ENCODE peak calls at places on chromosomes 2 and 18, in eight cellular contexts. H is progenitor cell of endocrine pancreas, D is EH, Q is H54, K is prostate gland, G is fibroblast of gingiva, W is GM12865, A is kidney tubule cell. P is an unnamed sample.

GRCh38 chr2:231925303-231926179 is 655 bp downstream of the NPPC start:
- DNase-seq in A (peak), G (peak), Q (peak), W (peak), H (peak), K (peak), D (peak), P (no peak)

GRCh38 chr18:2657043-2657512 is 1.6 kb downstream of the SMCHD1 start:
- DNase-seq in W (no peak), G (no peak), D (no peak), H (no peak), Q (no peak), K (no peak), A (no peak), P (no peak)

GRCh38 chr2:28398101-28398834 is 5.6 kb downstream of the FOSL2 start:
- DNase-seq in D (peak), K (no peak), Q (no peak), W (no peak), H (no peak), A (peak), G (peak), P (no peak)

GRCh38 chr2:161415467-161416293 is 417 bp upstream of the TBR1 start:
- DNase-seq in W (no peak), G (no peak), A (no peak), D (no peak), Q (no peak), H (no peak), K (no peak), P (peak)

GRCh38 chr2:172496096-172496709 is 59.7 kb upstream of the PDK1 start:
- DNase-seq in A (no peak), G (no peak), Q (no peak), W (no peak), K (no peak), H (no peak), D (no peak), P (no peak)

GRCh38 chr2:176126929-176127768 is 2.4 kb upstream of the HOXD8 start:
- DNase-seq in K (peak), H (no peak), D (peak), G (peak), A (peak), Q (no peak), W (peak), P (peak)

GRCh38 chr2:205520311-205520710 is 162.0 kb upstream of the NRP2 start:
- DNase-seq in Q (no peak), D (no peak), W (no peak), K (no peak), G (no peak), A (no peak), H (no peak), P (no peak)

GRCh38 chr2:215843579-215843978 is 169.8 kb downstream of the MREG start:
- DNase-seq in H (no peak), D (peak), A (peak), Q (peak), G (peak), K (no peak), W (no peak), P (no peak)

GRCh38 chr2:234245945-234246344 is 195.4 kb downstream of the SPP2 start:
- DNase-seq in Q (peak), A (peak), H (no peak), G (peak), K (no peak), D (peak), W (no peak), P (no peak)

GRCh38 chr2:225037374-225038075 is 4.7 kb downstream of the DOCK10 start:
- DNase-seq in Q (no peak), D (no peak), G (peak), H (no peak), K (no peak), A (no peak), W (peak), P (no peak)

GRCh38 chr2:239187464-239188253 is 213.2 kb downstream of the HDAC4 start:
- DNase-seq in A (no peak), H (no peak), Q (no peak), W (no peak), K (no peak), D (no peak), G (no peak), P (no peak)